ENCODE peak calls at places on chromosomes 2 and 18, in nine cellular contexts. W is NCI-H1694, N is NCI-H460, P is C1 segment of cervical spinal cord, G is aorta, Y is mucosa of gallbladder, S is sigmoid colon, Z is esophagus squamous epithelium, O is stomach. D is an unnamed sample.

GRCh38 chr2:216777637-216778273 is 82.1 kb downstream of the TNP1 start:
- DNase-seq in G (no peak), O (no peak), P (no peak), W (peak), S (no peak), N (peak), Y (no peak), Z (no peak), D (no peak)

GRCh38 chr2:107553534-107553933 is 273.2 kb upstream of the RGPD4 start:
- DNase-seq in S (no peak), N (peak), G (no peak), Y (no peak), P (no peak), Z (no peak), O (no peak), W (no peak), D (no peak)

GRCh38 chr2:9887513-9887912 is 44.2 kb downstream of the TAF1B start:
- DNase-seq in Z (no peak), G (no peak), P (no peak), S (no peak), W (no peak), N (no peak), O (no peak), Y (no peak), D (no peak)

GRCh38 chr2:174617120-174617519 is 19.5 kb upstream of the WIPF1 start:
- DNase-seq in W (no peak), O (no peak), G (no peak), Y (no peak), S (no peak), N (no peak), Z (no peak), P (no peak), D (no peak)

GRCh38 chr2:226515344-226516055 is 284.1 kb downstream of the IRS1 start:
- DNase-seq in G (no peak), Z (no peak), N (no peak), W (no peak), P (no peak), Y (no peak), O (no peak), S (no peak), D (no peak)

GRCh38 chr2:126894082-126894481 is 4.6 kb upstream of the TEX51 start:
- DNase-seq in G (no peak), Z (no peak), W (no peak), Y (no peak), N (no peak), O (no peak), P (no peak), S (no peak), D (no peak)

GRCh38 chr2:39513641-39514094 is 76.6 kb upstream of the MAP4K3 start:
- DNase-seq in N (peak), G (peak), S (peak), Y (peak), P (peak), W (peak), O (peak), Z (no peak), D (peak)

GRCh38 chr2:241629762-241630435 is 7.1 kb downstream of the THAP4 start:
- DNase-seq in W (no peak), S (peak), G (peak), Y (no peak), O (no peak), Z (no peak), P (no peak), N (no peak), D (no peak)

GRCh38 chr2:237025090-237025865 is 60.4 kb upstream of the COPS8 start:
- DNase-seq in S (no peak), N (no peak), O (peak), Z (no peak), Y (peak), W (no peak), G (no peak), P (no peak), D (peak)

GRCh38 chr18:55323051-55323994 is 264.7 kb downstream of the TCF4 start:
- DNase-seq in G (no peak), Z (no peak), N (no peak), Y (no peak), W (peak), O (no peak), S (no peak), P (no peak), D (no peak)

GRCh38 chr2:24421668-24422067 is 61.3 kb upstream of the ITSN2 start:
- DNase-seq in Z (no peak), S (no peak), Y (peak), G (no peak), N (peak), P (peak), W (peak), O (peak), D (peak)

GRCh38 chr2:228875152-228875875 is 395.8 kb downstream of the PID1 start:
- DNase-seq in Y (no peak), W (no peak), O (no peak), S (no peak), Z (no peak), P (no peak), G (no peak), N (no peak), D (no peak)

GRCh38 chr2:45497355-45497754 is 113.7 kb downstream of the SRBD1 start:
- DNase-seq in N (no peak), O (no peak), S (no peak), G (no peak), W (no peak), Z (no peak), P (no peak), Y (no peak), D (no peak)

GRCh38 chr2:112910865-112911264 is at the start of gene IL37:
- DNase-seq in S (no peak), P (no peak), G (no peak), Y (no peak), Z (no peak), O (no peak), W (no peak), N (no peak), D (no peak)

GRCh38 chr2:205686231-205687017 is 4.1 kb downstream of the NRP2 start:
- DNase-seq in Y (no peak), G (no peak), W (no peak), P (peak), Z (no peak), O (no peak), N (no peak), S (peak), D (no peak)

GRCh38 chr18:51478908-51479307 is 281.4 kb upstream of the MEX3C start:
- DNase-seq in G (no peak), O (no peak), Y (no peak), P (peak), N (no peak), S (no peak), Z (no peak), W (no peak), D (no peak)

GRCh38 chr2:131566371-131566770 is 38.7 kb downstream of the CCDC74A start:
- DNase-seq in S (no peak), N (no peak), P (no peak), Y (no peak), O (no peak), G (no peak), W (no peak), Z (no peak), D (no peak)

GRCh38 chr2:37378411-37378810 is 34.0 kb downstream of the QPCT start:
- DNase-seq in N (peak), O (no peak), Y (no peak), S (no peak), Z (no peak), W (no peak), G (no peak), P (no peak), D (no peak)

GRCh38 chr18:64693756-64694155 is 544.9 kb upstream of the LINC00305 start:
- DNase-seq in S (no peak), O (no peak), Y (no peak), G (no peak), Z (no peak), N (no peak), W (no peak), P (no peak), D (no peak)

GRCh38 chr2:204065571-204065970 is 129.0 kb downstream of the ICOS start:
- DNase-seq in G (no peak), S (no peak), Z (no peak), P (no peak), Y (no peak), W (no peak), N (no peak), O (no peak), D (no peak)

GRCh38 chr2:227788556-227788955 is 25.1 kb upstream of the CCL20 start:
- DNase-seq in P (no peak), G (no peak), W (no peak), S (no peak), Z (no peak), N (no peak), O (no peak), Y (no peak), D (no peak)

GRCh38 chr2:60771508-60771907 is 15.4 kb downstream of the PAPOLG start:
- DNase-seq in Z (no peak), W (no peak), S (no peak), N (no peak), G (no peak), O (no peak), Y (no peak), P (no peak), D (no peak)

GRCh38 chr2:74440378-74441110 is 1.2 kb downstream of the RTKN start:
- DNase-seq in S (peak), W (peak), P (peak), N (peak), Y (peak), Z (no peak), G (peak), O (peak), D (peak)

D was measured in transverse colon.